ENCODE peak calls at places on chromosomes 11 and 22, in ten cellular contexts. M is AG04450, R is renal cortical epithelial cell, B is EL, E is GM10248, W is NCI-H82, S is hepatic stellate cell, Y is iris pigment epithelial cell, F is ELR, Q is cardiac fibroblast. I is an unnamed sample.

GRCh38 chr11:58923300-58923788 is 15.9 kb upstream of the GLYATL1 start:
- DNase-seq in M (no peak), R (peak), B (peak), E (peak), W (peak), S (peak), Y (peak), F (peak), Q (peak), I (no peak)

GRCh38 chr11:34639545-34639944 is 18.7 kb downstream of the EHF start:
- DNase-seq in M (no peak), R (peak), B (no peak), E (no peak), W (no peak), S (no peak), Y (no peak), F (no peak), Q (no peak), I (no peak)

GRCh38 chr11:19698493-19699292 is 13.9 kb upstream of the NAV2 start:
- DNase-seq in M (peak), R (peak), B (peak), E (no peak), W (no peak), S (no peak), Y (peak), F (no peak), Q (peak), I (no peak)

GRCh38 chr11:65485820-65486219 is 13.0 kb upstream of the MALAT1 start:
- DNase-seq in M (no peak), R (peak), B (no peak), E (no peak), W (no peak), S (no peak), Y (no peak), F (no peak), Q (no peak), I (no peak)

GRCh38 chr11:117856252-117856651 is 20.2 kb downstream of the FXYD6 start:
- DNase-seq in M (no peak), R (no peak), B (no peak), E (no peak), W (no peak), S (no peak), Y (no peak), F (no peak), Q (no peak), I (no peak)

GRCh38 chr11:43942651-43943356 is 367 bp downstream of the C11orf96 start:
- DNase-seq in M (no peak), R (no peak), B (peak), E (no peak), W (peak), S (peak), Y (peak), F (peak), Q (peak), I (no peak)

GRCh38 chr22:43154887-43155536 is 3.7 kb downstream of the TSPO start:
- DNase-seq in M (no peak), R (no peak), B (no peak), E (no peak), W (no peak), S (no peak), Y (no peak), F (no peak), Q (no peak), I (no peak)

GRCh38 chr11:132886335-132886734 is 646.0 kb downstream of the OPCML start:
- DNase-seq in M (peak), R (peak), B (peak), E (no peak), W (no peak), S (peak), Y (peak), F (peak), Q (peak), I (no peak)

GRCh38 chr11:8283510-8284272 is 20.0 kb upstream of the LMO1 start:
- DNase-seq in M (no peak), R (no peak), B (no peak), E (no peak), W (peak), S (no peak), Y (no peak), F (no peak), Q (no peak), I (no peak)

GRCh38 chr11:85756401-85757200 is 54.3 kb downstream of the SYTL2 start:
- DNase-seq in M (no peak), R (no peak), B (no peak), E (no peak), W (no peak), S (no peak), Y (no peak), F (no peak), Q (no peak), I (no peak)

GRCh38 chr22:38403806-38404205 is 51.2 kb downstream of the KCNJ4 start:
- DNase-seq in M (no peak), R (peak), B (no peak), E (no peak), W (peak), S (peak), Y (no peak), F (no peak), Q (no peak), I (no peak)

GRCh38 chr11:103109818-103110388 is 677 bp downstream of the DYNC2H1 start:
- DNase-seq in M (no peak), R (no peak), B (peak), E (peak), W (peak), S (no peak), Y (peak), F (peak), Q (no peak), I (no peak)

GRCh38 chr11:1116666-1117390 is 40.9 kb upstream of the MUC5AC start:
- DNase-seq in M (no peak), R (no peak), B (no peak), E (no peak), W (no peak), S (no peak), Y (no peak), F (no peak), Q (no peak), I (no peak)

I was measured in AG04449.